ENCODE peak calls at places on chromosomes 5 and 9, in eight cellular contexts. One of them, this sample, is unnamed.

GRCh38 chr5:93930098-93930497 is 188.7 kb upstream of the POU5F2 start:
- DNase-seq in upper lobe of right lung: no peak
- DNase-seq in testis: no peak
- DNase-seq in lung: no peak
- DNase-seq in hepatocyte: no peak
- DNase-seq in A673: no peak
- DNase-seq in cardiac muscle cell: no peak
- DNase-seq in CD8-positive, alpha-beta T cell: no peak
- DNase-seq in this sample: no peak

GRCh38 chr9:135926402-135927194 is 19.3 kb upstream of the CAMSAP1 start:
- DNase-seq in upper lobe of right lung: peak; percentile 72
- DNase-seq in testis: no peak
- DNase-seq in lung: peak; percentile 57
- DNase-seq in hepatocyte: no peak
- DNase-seq in A673: no peak
- DNase-seq in cardiac muscle cell: no peak
- DNase-seq in CD8-positive, alpha-beta T cell: no peak
- DNase-seq in this sample: peak; percentile 78

GRCh38 chr9:122134822-122135528 is 24.6 kb downstream of the NDUFA8 start:
- DNase-seq in upper lobe of right lung: no peak
- DNase-seq in testis: no peak
- DNase-seq in lung: no peak
- DNase-seq in hepatocyte: no peak
- DNase-seq in A673: no peak
- DNase-seq in cardiac muscle cell: no peak
- DNase-seq in CD8-positive, alpha-beta T cell: no peak
- DNase-seq in this sample: no peak

GRCh38 chr9:121620777-121621437 is 30.5 kb upstream of the DAB2IP start:
- DNase-seq in upper lobe of right lung: no peak
- DNase-seq in testis: no peak
- DNase-seq in lung: no peak
- DNase-seq in hepatocyte: no peak
- DNase-seq in A673: peak; percentile 50
- DNase-seq in cardiac muscle cell: peak; percentile 52
- DNase-seq in CD8-positive, alpha-beta T cell: no peak
- DNase-seq in this sample: no peak

GRCh38 chr5:144468542-144468941 is 297.9 kb downstream of the KCTD16 start:
- DNase-seq in upper lobe of right lung: no peak
- DNase-seq in testis: no peak
- DNase-seq in lung: no peak
- DNase-seq in hepatocyte: no peak
- DNase-seq in A673: no peak
- DNase-seq in cardiac muscle cell: peak; percentile 9
- DNase-seq in CD8-positive, alpha-beta T cell: no peak
- DNase-seq in this sample: no peak

GRCh38 chr5:178413992-178414391 is 176.2 kb downstream of the COL23A1 start:
- DNase-seq in upper lobe of right lung: no peak
- DNase-seq in testis: no peak
- DNase-seq in lung: no peak
- DNase-seq in hepatocyte: no peak
- DNase-seq in A673: no peak
- DNase-seq in cardiac muscle cell: no peak
- DNase-seq in CD8-positive, alpha-beta T cell: no peak
- DNase-seq in this sample: no peak

GRCh38 chr9:92798358-92798757 is 33.7 kb upstream of the BICD2 start:
- DNase-seq in upper lobe of right lung: no peak
- DNase-seq in testis: no peak
- DNase-seq in lung: peak; percentile 16
- DNase-seq in hepatocyte: no peak
- DNase-seq in A673: no peak
- DNase-seq in cardiac muscle cell: no peak
- DNase-seq in CD8-positive, alpha-beta T cell: no peak
- DNase-seq in this sample: no peak

GRCh38 chr5:150860422-150860821 is 14.1 kb downstream of the IRGM start:
- DNase-seq in upper lobe of right lung: no peak
- DNase-seq in testis: no peak
- DNase-seq in lung: no peak
- DNase-seq in hepatocyte: no peak
- DNase-seq in A673: no peak
- DNase-seq in cardiac muscle cell: no peak
- DNase-seq in CD8-positive, alpha-beta T cell: no peak
- DNase-seq in this sample: no peak

GRCh38 chr5:135508496-135509005 is 27.2 kb downstream of the NEUROG1 start:
- DNase-seq in upper lobe of right lung: no peak
- DNase-seq in testis: no peak
- DNase-seq in lung: no peak
- DNase-seq in hepatocyte: no peak
- DNase-seq in A673: no peak
- DNase-seq in cardiac muscle cell: peak; percentile 42
- DNase-seq in CD8-positive, alpha-beta T cell: no peak
- DNase-seq in this sample: no peak

GRCh38 chr9:94948567-94949235 is 222.2 kb downstream of the AOPEP start:
- DNase-seq in upper lobe of right lung: no peak
- DNase-seq in testis: no peak
- DNase-seq in lung: no peak
- DNase-seq in hepatocyte: no peak
- DNase-seq in A673: no peak
- DNase-seq in cardiac muscle cell: no peak
- DNase-seq in CD8-positive, alpha-beta T cell: no peak
- DNase-seq in this sample: no peak

GRCh38 chr5:107304671-107305070 is 366.1 kb downstream of the EFNA5 start:
- DNase-seq in upper lobe of right lung: no peak
- DNase-seq in testis: no peak
- DNase-seq in lung: no peak
- DNase-seq in hepatocyte: no peak
- DNase-seq in A673: no peak
- DNase-seq in cardiac muscle cell: no peak
- DNase-seq in CD8-positive, alpha-beta T cell: no peak
- DNase-seq in this sample: no peak

GRCh38 chr5:161094411-161094810 is 242.4 kb upstream of the ATP10B start:
- DNase-seq in upper lobe of right lung: no peak
- DNase-seq in testis: no peak
- DNase-seq in lung: no peak
- DNase-seq in hepatocyte: no peak
- DNase-seq in A673: no peak
- DNase-seq in cardiac muscle cell: no peak
- DNase-seq in CD8-positive, alpha-beta T cell: no peak
- DNase-seq in this sample: no peak

GRCh38 chr9:98989036-98990000 is 45.6 kb downstream of the COL15A1 start:
- DNase-seq in upper lobe of right lung: no peak
- DNase-seq in testis: peak; percentile 15
- DNase-seq in lung: peak; percentile 45
- DNase-seq in hepatocyte: peak; percentile 71
- DNase-seq in A673: peak; percentile 67
- DNase-seq in cardiac muscle cell: no peak
- DNase-seq in CD8-positive, alpha-beta T cell: no peak
- DNase-seq in this sample: peak; percentile 85
- TF ChIP-seq CTCF in upper lobe of right lung: no peak
- TF ChIP-seq CTCF in testis: no peak
- TF ChIP-seq CTCF in lung: no peak
- TF ChIP-seq CTCF in hepatocyte: no peak
- TF ChIP-seq CTCF in A673: no peak
- TF ChIP-seq CTCF in cardiac muscle cell: peak; percentile 32
- TF ChIP-seq CTCF in CD8-positive, alpha-beta T cell: no peak
- TF ChIP-seq CTCF in this sample: no peak

GRCh38 chr5:78763659-78764189 is 115.2 kb upstream of the LHFPL2 start:
- DNase-seq in upper lobe of right lung: no peak
- DNase-seq in testis: no peak
- DNase-seq in lung: no peak
- DNase-seq in hepatocyte: no peak
- DNase-seq in A673: no peak
- DNase-seq in cardiac muscle cell: no peak
- DNase-seq in CD8-positive, alpha-beta T cell: no peak
- DNase-seq in this sample: no peak

GRCh38 chr5:78761831-78762230 is 113.3 kb upstream of the LHFPL2 start:
- DNase-seq in upper lobe of right lung: no peak
- DNase-seq in testis: no peak
- DNase-seq in lung: no peak
- DNase-seq in hepatocyte: no peak
- DNase-seq in A673: no peak
- DNase-seq in cardiac muscle cell: no peak
- DNase-seq in CD8-positive, alpha-beta T cell: no peak
- DNase-seq in this sample: no peak

GRCh38 chr5:78758169-78758839 is 109.7 kb upstream of the LHFPL2 start:
- DNase-seq in upper lobe of right lung: no peak
- DNase-seq in testis: no peak
- DNase-seq in lung: no peak
- DNase-seq in hepatocyte: no peak
- DNase-seq in A673: no peak
- DNase-seq in cardiac muscle cell: no peak
- DNase-seq in CD8-positive, alpha-beta T cell: no peak
- DNase-seq in this sample: no peak

GRCh38 chr5:78757269-78758053 is 108.9 kb upstream of the LHFPL2 start:
- DNase-seq in upper lobe of right lung: no peak
- DNase-seq in testis: no peak
- DNase-seq in lung: no peak
- DNase-seq in hepatocyte: peak; percentile 66
- DNase-seq in A673: peak; percentile 57
- DNase-seq in cardiac muscle cell: no peak
- DNase-seq in CD8-positive, alpha-beta T cell: no peak
- DNase-seq in this sample: no peak

DNA sequence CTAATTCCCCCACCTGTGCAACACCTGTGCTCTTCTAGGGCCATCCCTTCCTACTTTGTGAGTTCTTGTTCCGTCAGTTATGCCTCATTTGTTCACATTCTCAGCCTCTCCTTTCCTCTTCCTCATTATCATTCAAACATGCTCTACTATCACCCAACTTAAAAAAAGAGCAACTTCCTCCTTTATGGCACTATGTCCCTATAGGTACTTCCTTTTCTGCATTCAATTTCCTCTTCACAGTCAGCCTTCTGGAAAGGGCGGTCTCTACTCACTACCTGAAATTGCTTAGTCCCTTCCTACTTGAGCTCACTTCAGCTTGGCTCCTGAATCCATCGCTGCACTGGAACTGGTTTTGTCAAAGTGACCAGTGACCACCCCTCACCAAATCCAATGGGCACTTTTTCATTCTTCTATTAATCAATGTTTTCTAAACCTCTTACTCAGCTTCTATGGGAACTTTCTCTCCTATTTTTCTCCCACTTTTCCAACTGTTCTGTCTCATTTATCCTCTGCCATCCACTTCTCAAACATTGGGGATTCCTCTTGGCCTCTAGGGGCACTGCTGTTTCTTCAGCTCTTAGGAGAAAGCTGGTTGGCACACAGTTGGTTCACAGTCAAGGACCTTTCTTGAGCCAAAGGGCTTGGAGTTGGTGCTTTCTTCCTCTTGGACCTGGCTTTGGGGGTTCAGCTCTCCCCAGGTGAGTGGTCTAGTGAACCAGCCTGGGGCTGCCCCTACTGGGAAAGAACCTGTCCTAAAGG is 112.0 kb upstream of the LHFPL2 start:
- DNase-seq in upper lobe of right lung: no peak
- DNase-seq in testis: no peak
- DNase-seq in lung: no peak
- DNase-seq in hepatocyte: no peak
- DNase-seq in A673: no peak
- DNase-seq in cardiac muscle cell: no peak
- DNase-seq in CD8-positive, alpha-beta T cell: no peak
- DNase-seq in this sample: no peak
- H3K4me1 ChIP-seq in upper lobe of right lung: no peaks in the 10 kb centered on the region
- H3K4me1 ChIP-seq in testis: no peaks in the 10 kb centered on the region
- H3K4me1 ChIP-seq in lung: no peaks in the 10 kb centered on the region
- H3K4me1 ChIP-seq in hepatocyte: peaks cover 21% of the 10 kb centered on the region
- H3K4me1 ChIP-seq in A673: peaks cover 4% of the 10 kb centered on the region
- H3K4me1 ChIP-seq in cardiac muscle cell: no peaks in the 10 kb centered on the region
- H3K4me1 ChIP-seq in CD8-positive, alpha-beta T cell: no peaks in the 10 kb centered on the region
- H3K4me1 ChIP-seq in this sample: peaks cover 6% of the 10 kb centered on the region

DNA sequence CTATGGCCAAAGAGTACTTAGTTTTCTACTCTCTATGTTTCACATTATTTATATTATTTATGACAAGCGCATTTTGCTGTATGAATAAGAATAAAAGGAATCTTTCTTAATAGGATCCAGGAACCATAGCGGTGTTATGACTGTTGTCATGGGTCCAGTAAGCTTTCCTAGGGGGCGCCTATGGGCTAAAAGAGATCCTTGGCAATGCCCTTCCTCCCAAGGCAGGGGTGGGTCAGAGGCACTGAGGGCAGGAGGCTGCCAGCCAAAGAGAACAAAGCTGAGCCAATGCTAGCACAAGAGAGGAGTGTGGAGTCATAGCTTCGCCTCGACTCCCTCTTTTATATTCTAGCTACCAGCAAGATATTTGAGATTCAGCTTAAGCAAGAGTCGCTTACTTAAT is 98.4 kb upstream of the GNAQ start:
- DNase-seq in upper lobe of right lung: no peak
- DNase-seq in testis: no peak
- DNase-seq in lung: no peak
- DNase-seq in hepatocyte: no peak
- DNase-seq in A673: peak; percentile 24
- DNase-seq in cardiac muscle cell: peak; percentile 34
- DNase-seq in CD8-positive, alpha-beta T cell: no peak
- DNase-seq in this sample: no peak
- TF ChIP-seq CTCF in upper lobe of right lung: no peak
- TF ChIP-seq CTCF in testis: no peak
- TF ChIP-seq CTCF in lung: no peak
- TF ChIP-seq CTCF in hepatocyte: no peak
- TF ChIP-seq CTCF in A673: peak; percentile 25
- TF ChIP-seq CTCF in cardiac muscle cell: peak; percentile 26
- TF ChIP-seq CTCF in CD8-positive, alpha-beta T cell: no peak
- TF ChIP-seq CTCF in this sample: no peak

DNA sequence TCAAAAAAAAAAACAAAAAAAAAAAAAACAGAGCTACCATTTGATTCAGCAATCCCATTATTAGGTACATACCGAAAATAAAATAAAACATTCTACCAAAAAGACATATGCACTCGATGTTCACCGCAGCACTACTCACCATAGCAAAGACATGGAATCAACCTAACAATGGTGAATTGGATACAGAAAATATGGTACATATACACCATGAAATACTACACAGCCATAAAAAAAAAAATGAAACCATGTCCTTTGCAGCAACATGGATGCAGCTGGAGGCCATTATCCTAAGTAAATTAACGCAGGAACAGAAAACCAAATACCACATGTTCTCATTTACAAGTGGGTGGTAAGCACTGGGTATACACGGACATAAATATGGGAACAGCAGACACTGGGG is 21.3 kb downstream of the MRPS27 start:
- DNase-seq in upper lobe of right lung: no peak
- DNase-seq in testis: no peak
- DNase-seq in lung: no peak
- DNase-seq in hepatocyte: no peak
- DNase-seq in A673: no peak
- DNase-seq in cardiac muscle cell: no peak
- DNase-seq in CD8-positive, alpha-beta T cell: no peak
- DNase-seq in this sample: no peak
- H3K4me1 ChIP-seq in upper lobe of right lung: no peaks in the 10 kb centered on the region
- H3K4me1 ChIP-seq in testis: no peaks in the 10 kb centered on the region
- H3K4me1 ChIP-seq in lung: no peaks in the 10 kb centered on the region
- H3K4me1 ChIP-seq in hepatocyte: no peaks in the 10 kb centered on the region
- H3K4me1 ChIP-seq in A673: peaks cover 14% of the 10 kb centered on the region
- H3K4me1 ChIP-seq in cardiac muscle cell: peaks cover 12% of the 10 kb centered on the region
- H3K4me1 ChIP-seq in CD8-positive, alpha-beta T cell: no peaks in the 10 kb centered on the region
- H3K4me1 ChIP-seq in this sample: peaks cover 2% of the 10 kb centered on the region